ENCODE peak calls at places on chromosome 5, in six cellular contexts. X is GM13976, E is transverse colon, J is endothelial cell, G is Caco-2, R is AG09309. U is an unnamed sample.

GRCh38 chr5:116696356-116696755 is 121.7 kb upstream of the SEMA6A start:
- DNase-seq in R (no peak), G (no peak), E (no peak), X (peak), J (no peak), U (no peak)

GRCh38 chr5:83265318-83265717 is 188.0 kb downstream of the XRCC4 start:
- DNase-seq in E (no peak), G (peak), X (no peak), J (no peak), R (no peak), U (no peak)

GRCh38 chr5:86971034-86971511 is 296.6 kb upstream of the RASA1 start:
- DNase-seq in E (no peak), J (no peak), R (no peak), G (peak), X (no peak), U (no peak)

GRCh38 chr5:60520451-60521210 is 179.3 kb downstream of the DEPDC1B start:
- DNase-seq in J (no peak), G (no peak), E (no peak), R (no peak), X (no peak), U (no peak)

GRCh38 chr5:111930905-111931461 is 174.0 kb upstream of the NREP start:
- DNase-seq in X (no peak), R (peak), J (no peak), E (no peak), G (no peak), U (no peak)

GRCh38 chr5:33299621-33300208 is 141.1 kb upstream of the TARS1 start:
- DNase-seq in G (peak), X (peak), J (peak), E (peak), R (no peak), U (no peak)

GRCh38 chr5:36090033-36090432 is 23.4 kb upstream of the UGT3A2 start:
- DNase-seq in X (no peak), R (no peak), E (no peak), J (peak), G (peak), U (no peak)

GRCh38 chr5:139108056-139108811 is 89.9 kb downstream of the SIL1 start:
- DNase-seq in R (no peak), E (no peak), J (no peak), G (no peak), X (no peak), U (no peak)

GRCh38 chr5:72141440-72142271 is 34.4 kb downstream of the MAP1B start:
- DNase-seq in R (peak), J (no peak), X (no peak), G (no peak), E (no peak), U (no peak)

GRCh38 chr5:31435730-31436129 is 96.2 kb downstream of the DROSHA start:
- DNase-seq in J (no peak), E (no peak), R (no peak), G (no peak), X (no peak), U (no peak)

GRCh38 chr5:322942-323879 is 1.7 kb downstream of the AHRR start:
- DNase-seq in E (no peak), J (no peak), R (no peak), G (no peak), X (peak), U (no peak)

GRCh38 chr5:170307575-170308465 is 10.2 kb upstream of the LCP2 start:
- DNase-seq in E (peak), G (peak), X (peak), R (no peak), J (no peak), U (no peak)

GRCh38 chr5:144800169-144800568 is 629.5 kb downstream of the KCTD16 start:
- DNase-seq in X (no peak), G (no peak), E (no peak), R (no peak), J (no peak), U (no peak)

GRCh38 chr5:51278458-51279049 is 104.7 kb upstream of the ISL1 start:
- DNase-seq in G (no peak), X (no peak), J (no peak), R (no peak), E (no peak), U (no peak)

GRCh38 chr5:172213126-172213525 is 19.2 kb downstream of the EFCAB9 start:
- DNase-seq in R (no peak), X (no peak), J (no peak), E (no peak), G (no peak), U (no peak)

GRCh38 chr5:174735498-174736350 is 11.3 kb downstream of the MSX2 start:
- DNase-seq in J (no peak), X (no peak), E (no peak), R (no peak), G (peak), U (peak)

GRCh38 chr5:103511554-103511885 is 51.1 kb downstream of the NUDT12 start:
- DNase-seq in X (no peak), E (no peak), J (no peak), R (no peak), G (peak), U (no peak)

GRCh38 chr5:6501701-6502100 is 53.0 kb downstream of the UBE2QL1 start:
- DNase-seq in R (no peak), J (no peak), X (no peak), G (no peak), E (no peak), U (no peak)

GRCh38 chr5:60685028-60685427 is 14.9 kb downstream of the DEPDC1B start:
- DNase-seq in E (no peak), R (no peak), X (no peak), G (no peak), J (no peak), U (no peak)

GRCh38 chr5:78077369-78078068 is 217.0 kb downstream of the AP3B1 start:
- DNase-seq in G (no peak), X (no peak), J (no peak), R (no peak), E (no peak), U (no peak)

GRCh38 chr5:57681942-57682341 is 199.3 kb upstream of the ACTBL2 start:
- DNase-seq in E (no peak), R (no peak), J (no peak), G (no peak), X (no peak), U (no peak)

GRCh38 chr5:118854819-118855218 is 133.5 kb downstream of the DTWD2 start:
- DNase-seq in J (no peak), R (no peak), G (no peak), X (no peak), E (no peak), U (no peak)

GRCh38 chr5:33892419-33893151 is 795 bp upstream of the ADAMTS12 start:
- DNase-seq in R (peak), X (no peak), E (peak), J (no peak), G (no peak), U (no peak)

GRCh38 chr5:167555771-167556170 is 735.7 kb upstream of the WWC1 start:
- DNase-seq in R (no peak), X (no peak), G (no peak), J (no peak), E (no peak), U (no peak)

GRCh38 chr5:122924719-122925395 is 79.4 kb downstream of the SNX24 start:
- DNase-seq in X (no peak), R (no peak), J (no peak), G (no peak), E (no peak), U (no peak)

GRCh38 chr5:126875303-126875785 is 98.4 kb downstream of the LMNB1 start:
- DNase-seq in E (no peak), G (no peak), J (no peak), X (no peak), R (no peak), U (peak)

GRCh38 chr5:167582263-167582662 is 709.2 kb upstream of the WWC1 start:
- DNase-seq in R (no peak), G (no peak), J (no peak), E (no peak), X (no peak), U (no peak)

GRCh38 chr5:10520716-10521115 is 43.2 kb upstream of the ANKRD33B start:
- DNase-seq in X (no peak), J (no peak), E (no peak), G (no peak), R (no peak), U (no peak)

GRCh38 chr5:141565826-141566575 is 52.8 kb downstream of the DIAPH1 start:
- DNase-seq in R (no peak), G (no peak), E (no peak), J (no peak), X (no peak), U (no peak)

GRCh38 chr5:121853853-121854252 is 2.2 kb downstream of the FTMT start:
- DNase-seq in J (no peak), X (no peak), R (no peak), G (no peak), E (no peak), U (no peak)

GRCh38 chr5:80720181-80720580 is 65.4 kb upstream of the DHFR start:
- DNase-seq in G (no peak), J (no peak), R (no peak), X (no peak), E (no peak), U (no peak)

GRCh38 chr5:167284491-167284890 is 1007.0 kb upstream of the WWC1 start:
- DNase-seq in G (no peak), J (no peak), E (no peak), X (no peak), R (peak), U (no peak)

GRCh38 chr5:160423025-160423554 is 1.4 kb downstream of the PTTG1 start:
- DNase-seq in E (no peak), R (no peak), X (no peak), J (no peak), G (no peak), U (no peak)

GRCh38 chr5:75894482-75894881 is 177.2 kb upstream of the POC5 start:
- DNase-seq in J (no peak), E (no peak), R (no peak), X (no peak), G (no peak), U (no peak)

GRCh38 chr5:79111960-79112702 is 522 bp downstream of the BHMT start:
- DNase-seq in X (no peak), G (no peak), J (no peak), R (no peak), E (no peak), U (peak)

GRCh38 chr5:93346301-93346700 is 234.7 kb downstream of the NR2F1-AS1 start:
- DNase-seq in E (no peak), X (no peak), J (no peak), R (no peak), G (no peak), U (no peak)

GRCh38 chr5:134902071-134902801 is 2.7 kb upstream of the PCBD2 start:
- DNase-seq in R (no peak), X (peak), J (no peak), G (no peak), E (no peak), U (no peak)

GRCh38 chr5:134503088-134503936 is 22.2 kb upstream of the JADE2 start:
- DNase-seq in R (peak), J (peak), E (peak), G (no peak), X (peak), U (no peak)

GRCh38 chr5:157915638-157916037 is 56.7 kb upstream of the CLINT1 start:
- DNase-seq in G (no peak), J (no peak), E (peak), X (no peak), R (no peak), U (no peak)

GRCh38 chr5:154053468-154053867 is 14.7 kb downstream of the MFAP3 start:
- DNase-seq in X (no peak), G (no peak), R (no peak), J (no peak), E (no peak), U (no peak)

GRCh38 chr5:16777432-16777831 is 158.7 kb downstream of the MYO10 start:
- DNase-seq in J (no peak), E (no peak), X (no peak), R (no peak), G (no peak), U (no peak)

GRCh38 chr5:16782227-16782626 is 153.9 kb downstream of the MYO10 start:
- DNase-seq in G (no peak), R (no peak), J (no peak), X (no peak), E (no peak), U (no peak)

GRCh38 chr5:16773990-16774389 is 157.2 kb upstream of the RETREG1 start:
- DNase-seq in R (no peak), J (no peak), G (no peak), E (no peak), X (no peak), U (no peak)

GRCh38 chr5:16774806-16775205 is 158.0 kb upstream of the RETREG1 start:
- DNase-seq in R (no peak), J (no peak), E (no peak), G (no peak), X (no peak), U (no peak)

GRCh38 chr5:16776611-16777251 is 159.4 kb downstream of the MYO10 start:
- DNase-seq in G (peak), E (no peak), J (peak), R (no peak), X (no peak), U (peak)
- TF ChIP-seq CTCF in G (no peak), E (no peak), J (peak), R (no peak), X (no peak), U (peak)

GRCh38 chr5:173320259-173320658 is 8.0 kb downstream of the STC2 start:
- DNase-seq in E (peak), R (no peak), X (no peak), J (no peak), G (no peak), U (no peak)
- TF ChIP-seq CTCF in E (no peak), R (no peak), X (no peak), J (no peak), G (no peak), U (no peak)

GRCh38 chr5:1815881-1816292 is 14.7 kb downstream of the NDUFS6 start:
- DNase-seq in X (no peak), G (no peak), J (no peak), R (no peak), E (no peak), U (no peak)
- TF ChIP-seq CTCF in X (no peak), G (no peak), J (no peak), R (no peak), E (no peak), U (no peak)

GRCh38 chr5:176743136-176743827 is 67.1 kb upstream of the UNC5A start:
- DNase-seq in X (peak), R (no peak), G (no peak), E (no peak), J (peak), U (peak)

GRCh38 chr5:176742246-176743105 is 67.9 kb upstream of the UNC5A start:
- DNase-seq in G (no peak), X (peak), R (no peak), E (no peak), J (peak), U (no peak)

GRCh38 chr5:176743828-176744583 is 66.4 kb upstream of the UNC5A start:
- DNase-seq in G (no peak), J (peak), E (no peak), X (peak), R (no peak), U (no peak)

GRCh38 chr5:176741566-176742211 is 68.7 kb upstream of the UNC5A start:
- DNase-seq in G (no peak), E (no peak), R (no peak), J (peak), X (peak), U (no peak)

DNA sequence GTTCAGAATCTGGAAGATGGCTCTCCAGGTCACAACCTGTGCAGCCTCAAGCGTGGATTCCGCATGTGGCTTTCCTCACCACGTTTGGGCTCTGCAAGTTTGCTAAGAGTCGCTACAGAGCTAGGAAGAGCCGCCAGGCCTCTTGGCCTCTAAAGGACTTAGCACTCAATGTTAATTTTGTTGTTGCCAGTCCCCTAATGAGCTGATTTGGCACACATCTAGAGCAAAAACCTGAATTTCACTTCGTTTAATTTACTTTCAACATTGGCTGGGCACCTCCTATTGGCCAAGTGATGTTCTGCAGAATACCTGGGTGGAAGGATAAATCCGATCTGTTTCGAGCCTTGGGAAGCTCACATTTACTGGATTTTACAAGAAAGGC is 65.8 kb upstream of the UNC5A start:
- DNase-seq in G (no peak), X (peak), R (no peak), J (no peak), E (no peak), U (no peak)
- TF ChIP-seq CTCF in G (peak), X (no peak), R (peak), J (peak), E (peak), U (peak)

GRCh38 chr5:166185232-166185631 is 2106.2 kb upstream of the WWC1 start:
- DNase-seq in G (no peak), E (no peak), X (no peak), J (no peak), R (no peak), U (no peak)
- TF ChIP-seq CTCF in G (no peak), E (no peak), X (no peak), J (no peak), R (no peak), U (no peak)

DNA sequence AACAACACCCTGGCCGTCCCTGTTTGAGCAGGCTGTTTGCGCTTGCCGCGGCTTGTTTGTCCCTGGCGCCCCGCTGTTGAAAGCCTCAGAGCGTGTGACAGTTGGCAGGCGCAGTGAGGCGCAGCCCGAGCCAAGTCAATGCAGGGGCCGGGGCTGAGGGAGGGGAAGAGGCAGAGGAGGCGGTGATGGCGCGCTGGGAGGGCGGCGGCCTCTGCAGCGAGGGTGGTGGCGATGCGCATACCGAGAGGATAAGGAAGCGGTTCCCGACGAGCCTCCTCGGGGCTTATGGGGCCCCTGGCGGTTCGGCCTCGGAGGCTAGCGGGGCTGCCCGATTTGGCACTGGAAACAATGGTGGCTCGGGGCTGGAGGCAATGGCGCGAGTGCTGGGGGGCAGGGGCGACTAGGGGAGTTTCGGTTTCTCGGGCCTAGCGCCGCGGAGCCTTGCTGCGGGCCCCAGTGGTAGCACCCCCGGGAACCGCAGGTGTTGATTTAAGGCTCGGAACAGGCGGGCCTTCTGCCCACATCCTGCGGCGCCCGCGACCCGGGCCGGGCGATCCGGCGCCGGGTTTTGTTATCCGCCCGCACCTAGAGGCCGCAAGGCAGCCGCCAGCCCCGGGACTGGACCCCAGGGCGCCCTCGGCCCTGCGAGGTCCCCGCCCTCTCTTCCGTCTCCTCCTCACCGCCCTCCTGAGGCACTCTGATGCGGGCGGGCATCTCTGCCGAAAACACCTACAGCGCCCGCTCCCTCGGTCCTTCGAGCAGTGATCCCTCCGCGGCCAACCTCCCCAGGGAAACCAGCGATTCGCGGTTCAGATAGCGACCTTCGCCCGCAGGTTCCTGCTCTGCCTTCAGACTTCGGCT is 955 bp upstream of the LNPEP start:
- DNase-seq in X (peak), G (peak), J (peak), R (peak), E (peak), U (peak)
- TF ChIP-seq CTCF in X (no peak), G (no peak), J (no peak), R (peak), E (no peak), U (no peak)

GRCh38 chr5:39005566-39006232 is 68.5 kb downstream of the RICTOR start:
- DNase-seq in E (no peak), J (no peak), R (no peak), G (peak), X (no peak), U (no peak)
- TF ChIP-seq CTCF in E (peak), J (no peak), R (peak), G (no peak), X (no peak), U (no peak)

GRCh38 chr5:94849324-94849723 is 230.9 kb downstream of the SLF1 start:
- DNase-seq in R (no peak), J (no peak), X (no peak), G (no peak), E (no peak), U (no peak)

GRCh38 chr5:94853122-94853521 is 234.7 kb downstream of the SLF1 start:
- DNase-seq in G (no peak), J (no peak), R (no peak), E (no peak), X (no peak), U (no peak)

GRCh38 chr5:94847726-94848125 is 229.3 kb downstream of the SLF1 start:
- DNase-seq in R (no peak), E (no peak), G (no peak), X (no peak), J (no peak), U (no peak)

GRCh38 chr5:94850960-94851359 is 232.5 kb downstream of the SLF1 start:
- DNase-seq in J (no peak), G (no peak), X (no peak), E (no peak), R (no peak), U (no peak)

DNA sequence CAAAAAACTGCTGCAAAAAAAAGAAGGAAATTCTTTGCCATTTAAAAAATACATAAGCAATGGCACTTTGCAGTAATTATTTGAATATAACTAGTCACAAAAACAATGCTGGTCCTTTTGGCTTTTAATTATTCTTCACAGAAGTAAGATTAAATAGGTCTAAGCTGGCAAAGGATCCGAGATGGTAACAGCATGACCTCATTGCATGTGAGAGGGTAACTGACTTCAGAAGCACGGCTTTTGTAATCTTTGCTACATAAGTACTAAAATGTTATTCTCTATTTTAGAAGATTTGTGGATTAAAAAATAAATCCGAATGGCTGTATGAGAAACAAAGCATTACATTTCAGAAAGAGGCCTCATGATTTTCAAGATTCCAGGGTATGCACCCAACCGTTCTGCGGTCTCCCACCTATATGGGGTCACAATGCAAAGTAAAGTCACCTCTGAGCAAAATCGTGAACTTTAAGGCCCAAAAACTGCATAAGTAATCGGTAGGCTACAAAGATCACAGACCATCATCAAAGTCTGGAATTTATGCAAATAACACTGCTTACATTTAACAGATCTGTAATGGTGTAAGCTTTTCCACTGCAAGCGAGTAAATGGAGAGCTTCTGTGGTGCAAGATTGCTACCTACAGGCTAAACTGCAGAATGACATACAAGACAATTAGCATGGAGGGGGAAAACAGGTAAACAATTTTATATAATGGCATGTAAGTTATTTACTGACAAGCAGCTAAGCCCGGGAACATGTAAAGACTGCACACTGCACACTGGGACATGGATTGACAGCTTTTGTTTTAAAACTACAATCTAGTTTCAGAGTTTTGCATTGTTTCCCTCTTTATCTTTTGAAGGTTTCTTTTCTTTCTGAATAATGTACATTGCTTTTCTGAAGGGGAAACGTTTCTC is 231.6 kb downstream of the SLF1 start:
- DNase-seq in R (peak), J (peak), X (peak), G (peak), E (no peak), U (peak)
- TF ChIP-seq CTCF in R (peak), J (peak), X (peak), G (peak), E (peak), U (peak)